ENCODE peak calls at places on chromosomes 3 and 15, in six cellular contexts. One of them, this sample, is unnamed.

GRCh38 chr3:194691481-194692281 is 6.0 kb downstream of the FAM43A start:
- DNase-seq in small intestine: no peak
- DNase-seq in pancreas: no peak
- DNase-seq in A549: no peak
- DNase-seq in astrocyte: no peak
- DNase-seq in Peyer's patch: peak; percentile 65
- DNase-seq in this sample: no peak

GRCh38 chr15:101323793-101324505 is 28.9 kb upstream of the SNRPA1 start:
- DNase-seq in astrocyte: no peak
- DNase-seq in Peyer's patch: peak; percentile 48
- DNase-seq in pancreas: no peak
- DNase-seq in small intestine: peak; percentile 34
- DNase-seq in A549: no peak
- DNase-seq in this sample: no peak

GRCh38 chr3:48130321-48130881 is 57.8 kb downstream of the CDC25A start:
- DNase-seq in A549: no peak
- DNase-seq in pancreas: no peak
- DNase-seq in small intestine: no peak
- DNase-seq in astrocyte: peak; percentile 97
- DNase-seq in Peyer's patch: peak; percentile 54
- DNase-seq in this sample: no peak

GRCh38 chr3:155859859-155860258 is 5.6 kb upstream of the SLC33A1 start:
- DNase-seq in small intestine: peak; percentile 8
- DNase-seq in Peyer's patch: no peak
- DNase-seq in pancreas: no peak
- DNase-seq in A549: peak; percentile 40
- DNase-seq in astrocyte: no peak
- DNase-seq in this sample: no peak

GRCh38 chr3:56754753-56755365 is 46.9 kb downstream of the ARHGEF3 start:
- DNase-seq in pancreas: no peak
- DNase-seq in Peyer's patch: peak; percentile 80
- DNase-seq in astrocyte: no peak
- DNase-seq in A549: no peak
- DNase-seq in small intestine: peak; percentile 18
- DNase-seq in this sample: peak; percentile 81

GRCh38 chr3:99720985-99721632 is 82.7 kb downstream of the COL8A1 start:
- DNase-seq in small intestine: no peak
- DNase-seq in pancreas: no peak
- DNase-seq in A549: no peak
- DNase-seq in Peyer's patch: no peak
- DNase-seq in astrocyte: peak; percentile 42
- DNase-seq in this sample: no peak

GRCh38 chr3:154050216-154050615 is 71.0 kb upstream of the ARHGEF26 start:
- DNase-seq in Peyer's patch: no peak
- DNase-seq in small intestine: no peak
- DNase-seq in astrocyte: no peak
- DNase-seq in pancreas: no peak
- DNase-seq in A549: no peak
- DNase-seq in this sample: no peak

GRCh38 chr3:129379582-129380358 is 48.7 kb downstream of the EFCAB12 start:
- DNase-seq in pancreas: no peak
- DNase-seq in Peyer's patch: no peak
- DNase-seq in small intestine: no peak
- DNase-seq in A549: no peak
- DNase-seq in astrocyte: no peak
- DNase-seq in this sample: no peak

GRCh38 chr3:14460342-14461005 is 58.1 kb downstream of the SLC6A6 start:
- DNase-seq in small intestine: no peak
- DNase-seq in A549: no peak
- DNase-seq in Peyer's patch: no peak
- DNase-seq in pancreas: peak; percentile 71
- DNase-seq in astrocyte: peak; percentile 96
- DNase-seq in this sample: no peak

GRCh38 chr3:150309557-150309956 is 98.5 kb upstream of the TSC22D2 start:
- DNase-seq in A549: no peak
- DNase-seq in small intestine: no peak
- DNase-seq in astrocyte: peak; percentile 76
- DNase-seq in pancreas: no peak
- DNase-seq in Peyer's patch: no peak
- DNase-seq in this sample: no peak

GRCh38 chr15:45715528-45715927 is 80.7 kb downstream of the SQOR start:
- DNase-seq in pancreas: no peak
- DNase-seq in small intestine: no peak
- DNase-seq in Peyer's patch: no peak
- DNase-seq in A549: no peak
- DNase-seq in astrocyte: no peak
- DNase-seq in this sample: no peak

GRCh38 chr3:48688032-48688736 is 2.5 kb upstream of the NCKIPSD start:
- DNase-seq in A549: no peak
- DNase-seq in astrocyte: no peak
- DNase-seq in pancreas: no peak
- DNase-seq in small intestine: no peak
- DNase-seq in Peyer's patch: no peak
- DNase-seq in this sample: no peak

GRCh38 chr15:78000089-78000926 is 77.2 kb downstream of the TBC1D2B start:
- DNase-seq in pancreas: peak; percentile 97
- DNase-seq in small intestine: peak; percentile 92
- DNase-seq in A549: peak; percentile 86
- DNase-seq in Peyer's patch: peak; percentile 94
- DNase-seq in astrocyte: peak; percentile 25
- DNase-seq in this sample: peak; percentile 54

GRCh38 chr15:32998979-32999677 is 195.4 kb downstream of the FMN1 start:
- DNase-seq in astrocyte: no peak
- DNase-seq in A549: no peak
- DNase-seq in small intestine: no peak
- DNase-seq in Peyer's patch: no peak
- DNase-seq in pancreas: no peak
- DNase-seq in this sample: no peak

GRCh38 chr15:71078506-71079207 is 36.6 kb upstream of the THSD4 start:
- DNase-seq in A549: no peak
- DNase-seq in pancreas: no peak
- DNase-seq in small intestine: no peak
- DNase-seq in Peyer's patch: no peak
- DNase-seq in astrocyte: no peak
- DNase-seq in this sample: no peak

GRCh38 chr15:71082803-71083202 is 32.5 kb upstream of the THSD4 start:
- DNase-seq in A549: no peak
- DNase-seq in small intestine: no peak
- DNase-seq in astrocyte: no peak
- DNase-seq in pancreas: no peak
- DNase-seq in Peyer's patch: no peak
- DNase-seq in this sample: no peak

GRCh38 chr15:71080705-71081104 is 34.6 kb upstream of the THSD4 start:
- DNase-seq in A549: no peak
- DNase-seq in Peyer's patch: no peak
- DNase-seq in small intestine: no peak
- DNase-seq in pancreas: no peak
- DNase-seq in astrocyte: peak; percentile 97
- DNase-seq in this sample: no peak

GRCh38 chr15:71080166-71080565 is 35.1 kb upstream of the THSD4 start:
- DNase-seq in A549: no peak
- DNase-seq in pancreas: no peak
- DNase-seq in astrocyte: peak; percentile 47
- DNase-seq in Peyer's patch: no peak
- DNase-seq in small intestine: no peak
- DNase-seq in this sample: no peak

DNA sequence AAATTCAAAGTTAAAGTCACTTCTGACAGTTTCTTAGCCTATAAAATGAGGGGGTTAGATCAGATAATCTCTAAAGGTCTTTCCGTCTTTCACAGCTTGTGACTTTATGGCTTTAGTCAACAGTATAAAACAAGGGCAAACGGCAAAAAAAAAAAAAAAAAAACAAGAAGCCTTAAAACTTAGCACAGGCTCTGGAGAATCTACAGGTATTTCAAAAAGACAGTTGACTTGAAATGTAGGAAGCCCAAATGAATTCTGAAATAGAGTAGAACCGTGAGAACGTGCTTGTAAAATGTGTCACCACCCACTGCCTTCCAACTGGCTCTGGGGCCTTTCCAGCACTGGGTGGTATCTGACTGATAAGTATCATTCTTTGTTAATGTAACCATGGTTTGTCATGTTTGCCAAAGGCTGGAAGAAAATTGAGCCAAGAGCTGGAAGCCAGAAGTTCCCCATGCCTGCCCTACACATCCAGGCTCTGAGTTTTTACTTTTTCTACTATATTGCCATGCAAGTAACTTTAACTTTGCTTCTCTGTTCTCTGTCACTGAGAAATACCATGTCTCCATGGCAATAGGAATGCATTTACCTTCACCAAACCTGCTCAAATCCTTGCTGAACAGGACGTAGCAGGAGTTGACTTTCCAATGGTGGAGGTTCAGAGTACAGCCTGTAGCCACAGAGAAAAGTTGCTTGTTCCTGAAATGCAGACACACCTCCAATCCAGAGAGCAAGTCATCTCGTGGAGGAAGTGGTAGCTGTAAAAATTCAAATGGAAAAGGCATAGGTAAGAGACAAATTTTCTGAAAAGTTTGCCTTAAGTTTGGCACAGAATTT is 35.8 kb upstream of the THSD4 start:
- DNase-seq in astrocyte: peak; percentile 92
- DNase-seq in A549: no peak
- DNase-seq in small intestine: peak; percentile 74
- DNase-seq in Peyer's patch: no peak
- DNase-seq in pancreas: peak; percentile 28
- DNase-seq in this sample: no peak
- H3K4me3 ChIP-seq in astrocyte: no peak overlapping the region
- H3K4me3 ChIP-seq in A549: no peak overlapping the region
- H3K4me3 ChIP-seq in small intestine: no peak overlapping the region
- H3K4me3 ChIP-seq in Peyer's patch: no peak overlapping the region
- H3K4me3 ChIP-seq in pancreas: no peak overlapping the region
- H3K4me3 ChIP-seq in this sample: no peak overlapping the region

DNA sequence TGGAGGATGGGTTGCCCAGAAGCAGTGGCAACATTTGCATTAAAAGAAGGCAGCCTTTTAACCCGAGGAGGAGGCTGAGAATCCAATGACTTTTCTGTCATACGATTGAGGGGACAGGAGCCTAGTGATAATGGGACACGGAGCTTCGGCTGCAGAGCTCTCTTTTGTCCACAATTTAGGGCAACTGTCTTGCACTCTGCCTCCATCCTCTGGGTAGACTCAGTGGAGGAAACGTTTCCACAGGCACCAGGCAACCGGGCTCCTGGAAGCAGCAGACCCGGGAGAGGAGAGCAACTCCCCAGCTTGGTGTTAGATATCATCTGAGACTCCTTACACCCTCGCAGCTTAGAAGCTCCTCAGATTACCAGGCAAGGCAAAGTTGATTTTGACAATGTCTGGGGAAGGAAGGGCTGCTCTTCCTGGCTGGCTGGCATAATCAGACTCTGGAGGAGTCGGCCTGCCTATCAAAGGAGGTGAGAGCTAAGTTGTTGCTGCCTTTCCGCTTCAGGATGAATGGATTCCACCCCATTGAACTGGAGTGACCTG is 43.5 kb upstream of the RNU6-1 start:
- DNase-seq in astrocyte: no peak
- DNase-seq in small intestine: no peak
- DNase-seq in Peyer's patch: no peak
- DNase-seq in pancreas: no peak
- DNase-seq in A549: no peak
- DNase-seq in this sample: no peak
- H3K4me1 ChIP-seq in astrocyte: peaks cover 4% of the 10 kb centered on the region
- H3K4me1 ChIP-seq in small intestine: peaks cover 2% of the 10 kb centered on the region
- H3K4me1 ChIP-seq in Peyer's patch: no peaks in the 10 kb centered on the region
- H3K4me1 ChIP-seq in pancreas: no peaks in the 10 kb centered on the region
- H3K4me1 ChIP-seq in A549: peaks cover 57% of the 10 kb centered on the region
- H3K4me1 ChIP-seq in this sample: peaks cover 11% of the 10 kb centered on the region

DNA sequence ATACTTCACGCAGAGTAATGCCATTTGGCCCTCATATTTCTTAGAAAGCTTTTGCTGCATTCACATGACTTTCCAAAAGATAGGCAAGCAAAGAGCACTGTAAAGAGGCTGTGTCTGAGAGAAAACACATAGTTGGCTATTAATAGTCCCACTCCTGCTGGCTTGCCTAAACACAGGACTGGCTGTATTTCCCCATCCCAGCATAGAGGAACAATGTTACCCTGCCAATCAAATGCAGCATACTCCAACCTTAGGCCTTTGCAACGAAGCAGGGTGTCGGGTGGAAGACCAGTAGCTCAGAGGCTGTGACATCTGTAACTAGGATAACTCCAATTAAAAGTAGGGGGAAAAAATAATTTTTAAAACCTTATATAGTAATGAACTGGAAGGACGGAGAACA is 139.5 kb downstream of the TNIK start:
- DNase-seq in A549: no peak
- DNase-seq in small intestine: no peak
- DNase-seq in Peyer's patch: no peak
- DNase-seq in pancreas: no peak
- DNase-seq in astrocyte: peak; percentile 34
- DNase-seq in this sample: no peak
- H3K27ac ChIP-seq in A549: no peak overlapping the region
- H3K27ac ChIP-seq in small intestine: no peak overlapping the region
- H3K27ac ChIP-seq in Peyer's patch: no peak overlapping the region
- H3K27ac ChIP-seq in pancreas: no peak overlapping the region
- H3K27ac ChIP-seq in astrocyte: no peak overlapping the region
- H3K27ac ChIP-seq in this sample: no peak overlapping the region

GRCh38 chr15:37362414-37362813 is 262.1 kb upstream of the MEIS2 start:
- DNase-seq in A549: no peak
- DNase-seq in pancreas: no peak
- DNase-seq in Peyer's patch: no peak
- DNase-seq in astrocyte: no peak
- DNase-seq in small intestine: no peak
- DNase-seq in this sample: no peak
- H3K4me3 ChIP-seq in A549: no peak overlapping the region
- H3K4me3 ChIP-seq in pancreas: no peak overlapping the region
- H3K4me3 ChIP-seq in Peyer's patch: no peak overlapping the region
- H3K4me3 ChIP-seq in astrocyte: no peak overlapping the region
- H3K4me3 ChIP-seq in small intestine: no peak overlapping the region
- H3K4me3 ChIP-seq in this sample: no peak overlapping the region

GRCh38 chr15:90870354-90871096 is 2.1 kb downstream of the FURIN start:
- DNase-seq in small intestine: no peak
- DNase-seq in Peyer's patch: no peak
- DNase-seq in A549: no peak
- DNase-seq in pancreas: no peak
- DNase-seq in astrocyte: peak; percentile 14
- DNase-seq in this sample: peak; percentile 22

GRCh38 chr15:90868261-90868689 is at the start of gene FURIN:
- DNase-seq in Peyer's patch: no peak
- DNase-seq in small intestine: peak; percentile 54
- DNase-seq in pancreas: no peak
- DNase-seq in astrocyte: no peak
- DNase-seq in A549: no peak
- DNase-seq in this sample: no peak

GRCh38 chr15:90869601-90870353 is 1.4 kb downstream of the FURIN start:
- DNase-seq in pancreas: peak; percentile 53
- DNase-seq in astrocyte: peak; percentile 92
- DNase-seq in A549: no peak
- DNase-seq in Peyer's patch: peak; percentile 80
- DNase-seq in small intestine: no peak
- DNase-seq in this sample: no peak

GRCh38 chr15:90871097-90871715 is 2.8 kb downstream of the FURIN start:
- DNase-seq in astrocyte: no peak
- DNase-seq in small intestine: peak; percentile 41
- DNase-seq in pancreas: peak; percentile 60
- DNase-seq in A549: no peak
- DNase-seq in Peyer's patch: peak; percentile 63
- DNase-seq in this sample: peak; percentile 38

DNA sequence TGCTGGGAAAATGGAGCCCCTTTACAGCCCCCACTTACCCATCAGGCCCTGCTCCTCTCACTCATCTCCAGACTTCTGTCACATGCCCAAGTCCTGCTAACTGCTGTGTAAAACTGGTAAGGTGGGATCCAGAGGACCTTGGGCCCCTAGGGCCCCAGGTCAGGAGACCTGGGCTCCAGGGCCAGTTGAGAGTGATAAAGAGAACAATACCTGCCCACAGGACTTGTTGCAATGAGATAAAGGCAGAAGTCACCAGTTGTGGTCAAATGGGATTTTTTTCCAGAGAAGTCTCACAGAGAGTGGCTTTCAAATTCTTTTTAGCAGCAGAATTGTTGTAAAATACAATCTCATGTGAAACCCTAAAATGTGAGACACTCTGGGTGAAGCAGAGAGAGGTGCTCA is 753 bp downstream of the FURIN start:
- DNase-seq in A549: no peak
- DNase-seq in Peyer's patch: no peak
- DNase-seq in astrocyte: no peak
- DNase-seq in small intestine: no peak
- DNase-seq in pancreas: no peak
- DNase-seq in this sample: no peak
- H3K4me1 ChIP-seq in A549: peaks cover 69% of the 10 kb centered on the region
- H3K4me1 ChIP-seq in Peyer's patch: peaks cover 7% of the 10 kb centered on the region
- H3K4me1 ChIP-seq in astrocyte: peaks cover 45% of the 10 kb centered on the region
- H3K4me1 ChIP-seq in small intestine: peaks cover 3% of the 10 kb centered on the region
- H3K4me1 ChIP-seq in pancreas: peaks cover 23% of the 10 kb centered on the region
- H3K4me1 ChIP-seq in this sample: peaks cover 41% of the 10 kb centered on the region